ENCODE peak calls at places on chromosomes 3 and 15, in nine cellular contexts. One of them, this sample, is unnamed.

GRCh38 chr3:5523125-5523524 is 335.6 kb downstream of the EDEM1 start:
- DNase-seq in right cardiac atrium: no peak
- DNase-seq in fibroblast of the aortic adventitia: no peak
- DNase-seq in D341Med: no peak
- DNase-seq in stimulated activated CD4-positive, alpha-beta T cell treated with anti-CD3 and anti-CD28 coated beads, Interleukin-12 subunit alpha, Interleukin-12 subunit beta, amount 100 ng/mL, for 4 hours: no peak
- DNase-seq in amniotic stem cell: no peak
- DNase-seq in SW480: no peak
- DNase-seq in GM04504: no peak
- DNase-seq in GM04503: no peak
- DNase-seq in this sample: no peak

GRCh38 chr15:29438714-29439076 is 169.1 kb upstream of the NSMCE3 start:
- DNase-seq in D341Med: no peak
- DNase-seq in SW480: no peak
- DNase-seq in stimulated activated CD4-positive, alpha-beta T cell treated with anti-CD3 and anti-CD28 coated beads, Interleukin-12 subunit alpha, Interleukin-12 subunit beta, amount 100 ng/mL, for 4 hours: no peak
- DNase-seq in fibroblast of the aortic adventitia: no peak
- DNase-seq in amniotic stem cell: no peak
- DNase-seq in GM04504: no peak
- DNase-seq in GM04503: no peak
- DNase-seq in right cardiac atrium: no peak
- DNase-seq in this sample: no peak

GRCh38 chr3:33096103-33096868 is 660 bp downstream of the GLB1 start:
- DNase-seq in fibroblast of the aortic adventitia: peak
- DNase-seq in GM04504: no peak
- DNase-seq in SW480: peak
- DNase-seq in amniotic stem cell: peak
- DNase-seq in right cardiac atrium: peak
- DNase-seq in GM04503: no peak
- DNase-seq in D341Med: peak
- DNase-seq in stimulated activated CD4-positive, alpha-beta T cell treated with anti-CD3 and anti-CD28 coated beads, Interleukin-12 subunit alpha, Interleukin-12 subunit beta, amount 100 ng/mL, for 4 hours: peak
- DNase-seq in this sample: peak

GRCh38 chr3:62373714-62374333 is 474 bp upstream of the FEZF2 start:
- DNase-seq in amniotic stem cell: no peak
- DNase-seq in D341Med: no peak
- DNase-seq in GM04503: no peak
- DNase-seq in fibroblast of the aortic adventitia: no peak
- DNase-seq in right cardiac atrium: no peak
- DNase-seq in GM04504: no peak
- DNase-seq in stimulated activated CD4-positive, alpha-beta T cell treated with anti-CD3 and anti-CD28 coated beads, Interleukin-12 subunit alpha, Interleukin-12 subunit beta, amount 100 ng/mL, for 4 hours: no peak
- DNase-seq in SW480: no peak
- DNase-seq in this sample: no peak

GRCh38 chr3:61858054-61858453 is 296.7 kb downstream of the PTPRG start:
- DNase-seq in GM04503: no peak
- DNase-seq in right cardiac atrium: no peak
- DNase-seq in D341Med: no peak
- DNase-seq in fibroblast of the aortic adventitia: peak
- DNase-seq in stimulated activated CD4-positive, alpha-beta T cell treated with anti-CD3 and anti-CD28 coated beads, Interleukin-12 subunit alpha, Interleukin-12 subunit beta, amount 100 ng/mL, for 4 hours: no peak
- DNase-seq in amniotic stem cell: no peak
- DNase-seq in SW480: peak
- DNase-seq in GM04504: no peak
- DNase-seq in this sample: no peak

GRCh38 chr3:104939196-104939595 is 427.5 kb upstream of the ALCAM start:
- DNase-seq in right cardiac atrium: no peak
- DNase-seq in stimulated activated CD4-positive, alpha-beta T cell treated with anti-CD3 and anti-CD28 coated beads, Interleukin-12 subunit alpha, Interleukin-12 subunit beta, amount 100 ng/mL, for 4 hours: no peak
- DNase-seq in SW480: no peak
- DNase-seq in fibroblast of the aortic adventitia: peak
- DNase-seq in GM04503: no peak
- DNase-seq in GM04504: no peak
- DNase-seq in D341Med: no peak
- DNase-seq in amniotic stem cell: no peak
- DNase-seq in this sample: no peak

GRCh38 chr15:31254431-31255175 is 72.0 kb upstream of the KLF13 start:
- DNase-seq in D341Med: no peak
- DNase-seq in GM04504: peak
- DNase-seq in GM04503: peak
- DNase-seq in amniotic stem cell: no peak
- DNase-seq in stimulated activated CD4-positive, alpha-beta T cell treated with anti-CD3 and anti-CD28 coated beads, Interleukin-12 subunit alpha, Interleukin-12 subunit beta, amount 100 ng/mL, for 4 hours: no peak
- DNase-seq in fibroblast of the aortic adventitia: peak
- DNase-seq in SW480: no peak
- DNase-seq in right cardiac atrium: no peak
- DNase-seq in this sample: no peak

GRCh38 chr3:119588112-119588511 is 8.8 kb downstream of the ADPRH start:
- DNase-seq in SW480: peak
- DNase-seq in GM04504: no peak
- DNase-seq in D341Med: no peak
- DNase-seq in GM04503: no peak
- DNase-seq in fibroblast of the aortic adventitia: no peak
- DNase-seq in right cardiac atrium: peak
- DNase-seq in amniotic stem cell: no peak
- DNase-seq in stimulated activated CD4-positive, alpha-beta T cell treated with anti-CD3 and anti-CD28 coated beads, Interleukin-12 subunit alpha, Interleukin-12 subunit beta, amount 100 ng/mL, for 4 hours: peak
- DNase-seq in this sample: peak

GRCh38 chr3:14057701-14058100 is 67.0 kb downstream of the CHCHD4 start:
- DNase-seq in GM04504: no peak
- DNase-seq in SW480: peak
- DNase-seq in right cardiac atrium: no peak
- DNase-seq in amniotic stem cell: no peak
- DNase-seq in fibroblast of the aortic adventitia: no peak
- DNase-seq in D341Med: no peak
- DNase-seq in GM04503: no peak
- DNase-seq in stimulated activated CD4-positive, alpha-beta T cell treated with anti-CD3 and anti-CD28 coated beads, Interleukin-12 subunit alpha, Interleukin-12 subunit beta, amount 100 ng/mL, for 4 hours: no peak
- DNase-seq in this sample: no peak

GRCh38 chr3:20478407-20478806 is 292.4 kb upstream of the SGO1 start:
- DNase-seq in fibroblast of the aortic adventitia: no peak
- DNase-seq in GM04504: no peak
- DNase-seq in SW480: no peak
- DNase-seq in right cardiac atrium: no peak
- DNase-seq in stimulated activated CD4-positive, alpha-beta T cell treated with anti-CD3 and anti-CD28 coated beads, Interleukin-12 subunit alpha, Interleukin-12 subunit beta, amount 100 ng/mL, for 4 hours: no peak
- DNase-seq in GM04503: no peak
- DNase-seq in D341Med: no peak
- DNase-seq in amniotic stem cell: no peak
- DNase-seq in this sample: no peak

GRCh38 chr3:139252719-139253118 is 91.1 kb upstream of the MRPS22 start:
- DNase-seq in D341Med: no peak
- DNase-seq in GM04503: no peak
- DNase-seq in stimulated activated CD4-positive, alpha-beta T cell treated with anti-CD3 and anti-CD28 coated beads, Interleukin-12 subunit alpha, Interleukin-12 subunit beta, amount 100 ng/mL, for 4 hours: no peak
- DNase-seq in fibroblast of the aortic adventitia: no peak
- DNase-seq in amniotic stem cell: no peak
- DNase-seq in right cardiac atrium: no peak
- DNase-seq in GM04504: no peak
- DNase-seq in SW480: no peak
- DNase-seq in this sample: no peak

GRCh38 chr3:68996356-68996995 is 17.0 kb downstream of the EOGT start:
- DNase-seq in D341Med: no peak
- DNase-seq in SW480: no peak
- DNase-seq in stimulated activated CD4-positive, alpha-beta T cell treated with anti-CD3 and anti-CD28 coated beads, Interleukin-12 subunit alpha, Interleukin-12 subunit beta, amount 100 ng/mL, for 4 hours: no peak
- DNase-seq in amniotic stem cell: no peak
- DNase-seq in right cardiac atrium: no peak
- DNase-seq in GM04504: no peak
- DNase-seq in GM04503: no peak
- DNase-seq in fibroblast of the aortic adventitia: no peak
- DNase-seq in this sample: no peak

GRCh38 chr3:171088984-171089754 is 62.6 kb upstream of the SLC2A2 start:
- DNase-seq in GM04503: peak
- DNase-seq in fibroblast of the aortic adventitia: peak
- DNase-seq in D341Med: no peak
- DNase-seq in right cardiac atrium: no peak
- DNase-seq in amniotic stem cell: peak
- DNase-seq in SW480: peak
- DNase-seq in stimulated activated CD4-positive, alpha-beta T cell treated with anti-CD3 and anti-CD28 coated beads, Interleukin-12 subunit alpha, Interleukin-12 subunit beta, amount 100 ng/mL, for 4 hours: no peak
- DNase-seq in GM04504: peak
- DNase-seq in this sample: no peak

GRCh38 chr3:177973241-177973840 is 562.9 kb upstream of the KCNMB2 start:
- DNase-seq in fibroblast of the aortic adventitia: peak
- DNase-seq in right cardiac atrium: no peak
- DNase-seq in GM04504: no peak
- DNase-seq in GM04503: no peak
- DNase-seq in amniotic stem cell: peak
- DNase-seq in SW480: no peak
- DNase-seq in D341Med: no peak
- DNase-seq in stimulated activated CD4-positive, alpha-beta T cell treated with anti-CD3 and anti-CD28 coated beads, Interleukin-12 subunit alpha, Interleukin-12 subunit beta, amount 100 ng/mL, for 4 hours: no peak
- DNase-seq in this sample: no peak

GRCh38 chr3:43726511-43726910 is 35.8 kb downstream of the ABHD5 start:
- DNase-seq in right cardiac atrium: no peak
- DNase-seq in stimulated activated CD4-positive, alpha-beta T cell treated with anti-CD3 and anti-CD28 coated beads, Interleukin-12 subunit alpha, Interleukin-12 subunit beta, amount 100 ng/mL, for 4 hours: no peak
- DNase-seq in amniotic stem cell: no peak
- DNase-seq in GM04503: no peak
- DNase-seq in D341Med: no peak
- DNase-seq in GM04504: no peak
- DNase-seq in fibroblast of the aortic adventitia: peak
- DNase-seq in SW480: no peak
- DNase-seq in this sample: no peak

GRCh38 chr3:160010578-160010977 is 21.9 kb downstream of the IL12A start:
- DNase-seq in GM04503: no peak
- DNase-seq in right cardiac atrium: no peak
- DNase-seq in SW480: no peak
- DNase-seq in stimulated activated CD4-positive, alpha-beta T cell treated with anti-CD3 and anti-CD28 coated beads, Interleukin-12 subunit alpha, Interleukin-12 subunit beta, amount 100 ng/mL, for 4 hours: no peak
- DNase-seq in D341Med: no peak
- DNase-seq in amniotic stem cell: no peak
- DNase-seq in GM04504: no peak
- DNase-seq in fibroblast of the aortic adventitia: no peak
- DNase-seq in this sample: no peak

GRCh38 chr3:99637381-99638111 is 848 bp upstream of the COL8A1 start:
- DNase-seq in D341Med: no peak
- DNase-seq in amniotic stem cell: peak
- DNase-seq in right cardiac atrium: peak
- DNase-seq in SW480: no peak
- DNase-seq in fibroblast of the aortic adventitia: peak
- DNase-seq in GM04503: no peak
- DNase-seq in GM04504: no peak
- DNase-seq in stimulated activated CD4-positive, alpha-beta T cell treated with anti-CD3 and anti-CD28 coated beads, Interleukin-12 subunit alpha, Interleukin-12 subunit beta, amount 100 ng/mL, for 4 hours: no peak
- DNase-seq in this sample: no peak

GRCh38 chr3:126449621-126450051 is 26.1 kb downstream of the ZXDC start:
- DNase-seq in SW480: no peak
- DNase-seq in amniotic stem cell: no peak
- DNase-seq in GM04504: no peak
- DNase-seq in stimulated activated CD4-positive, alpha-beta T cell treated with anti-CD3 and anti-CD28 coated beads, Interleukin-12 subunit alpha, Interleukin-12 subunit beta, amount 100 ng/mL, for 4 hours: no peak
- DNase-seq in GM04503: no peak
- DNase-seq in right cardiac atrium: no peak
- DNase-seq in fibroblast of the aortic adventitia: no peak
- DNase-seq in D341Med: no peak
- DNase-seq in this sample: no peak

GRCh38 chr3:112034436-112034835 is at the start of gene TMPRSS7:
- DNase-seq in stimulated activated CD4-positive, alpha-beta T cell treated with anti-CD3 and anti-CD28 coated beads, Interleukin-12 subunit alpha, Interleukin-12 subunit beta, amount 100 ng/mL, for 4 hours: no peak
- DNase-seq in D341Med: no peak
- DNase-seq in right cardiac atrium: no peak
- DNase-seq in amniotic stem cell: no peak
- DNase-seq in SW480: no peak
- DNase-seq in GM04503: no peak
- DNase-seq in GM04504: no peak
- DNase-seq in fibroblast of the aortic adventitia: no peak
- DNase-seq in this sample: no peak

GRCh38 chr15:43260011-43260615 is 6.6 kb downstream of the TGM5 start:
- DNase-seq in GM04504: no peak
- DNase-seq in GM04503: no peak
- DNase-seq in stimulated activated CD4-positive, alpha-beta T cell treated with anti-CD3 and anti-CD28 coated beads, Interleukin-12 subunit alpha, Interleukin-12 subunit beta, amount 100 ng/mL, for 4 hours: no peak
- DNase-seq in right cardiac atrium: no peak
- DNase-seq in D341Med: no peak
- DNase-seq in SW480: no peak
- DNase-seq in fibroblast of the aortic adventitia: no peak
- DNase-seq in amniotic stem cell: no peak
- DNase-seq in this sample: no peak

GRCh38 chr3:56894912-56895431 is 93.2 kb upstream of the ARHGEF3 start:
- DNase-seq in stimulated activated CD4-positive, alpha-beta T cell treated with anti-CD3 and anti-CD28 coated beads, Interleukin-12 subunit alpha, Interleukin-12 subunit beta, amount 100 ng/mL, for 4 hours: no peak
- DNase-seq in D341Med: no peak
- DNase-seq in GM04504: no peak
- DNase-seq in right cardiac atrium: no peak
- DNase-seq in SW480: no peak
- DNase-seq in fibroblast of the aortic adventitia: peak
- DNase-seq in GM04503: no peak
- DNase-seq in amniotic stem cell: no peak
- DNase-seq in this sample: no peak

GRCh38 chr15:84142888-84143337 is 92.7 kb upstream of the GOLGA6L4 start:
- DNase-seq in SW480: peak
- DNase-seq in GM04504: peak
- DNase-seq in D341Med: peak
- DNase-seq in stimulated activated CD4-positive, alpha-beta T cell treated with anti-CD3 and anti-CD28 coated beads, Interleukin-12 subunit alpha, Interleukin-12 subunit beta, amount 100 ng/mL, for 4 hours: peak
- DNase-seq in amniotic stem cell: peak
- DNase-seq in fibroblast of the aortic adventitia: peak
- DNase-seq in GM04503: peak
- DNase-seq in right cardiac atrium: peak
- DNase-seq in this sample: peak

GRCh38 chr3:52523386-52524257 is 10.0 kb downstream of the NT5DC2 start:
- DNase-seq in amniotic stem cell: no peak
- DNase-seq in GM04503: no peak
- DNase-seq in right cardiac atrium: peak
- DNase-seq in D341Med: no peak
- DNase-seq in fibroblast of the aortic adventitia: no peak
- DNase-seq in SW480: no peak
- DNase-seq in stimulated activated CD4-positive, alpha-beta T cell treated with anti-CD3 and anti-CD28 coated beads, Interleukin-12 subunit alpha, Interleukin-12 subunit beta, amount 100 ng/mL, for 4 hours: no peak
- DNase-seq in GM04504: no peak
- DNase-seq in this sample: no peak

GRCh38 chr3:101806491-101806890 is 27.5 kb downstream of the NXPE3 start:
- DNase-seq in stimulated activated CD4-positive, alpha-beta T cell treated with anti-CD3 and anti-CD28 coated beads, Interleukin-12 subunit alpha, Interleukin-12 subunit beta, amount 100 ng/mL, for 4 hours: no peak
- DNase-seq in SW480: no peak
- DNase-seq in right cardiac atrium: no peak
- DNase-seq in GM04503: no peak
- DNase-seq in GM04504: no peak
- DNase-seq in amniotic stem cell: no peak
- DNase-seq in fibroblast of the aortic adventitia: no peak
- DNase-seq in D341Med: no peak
- DNase-seq in this sample: no peak

GRCh38 chr3:171569571-171570132 is 109.4 kb upstream of the TNIK start:
- DNase-seq in stimulated activated CD4-positive, alpha-beta T cell treated with anti-CD3 and anti-CD28 coated beads, Interleukin-12 subunit alpha, Interleukin-12 subunit beta, amount 100 ng/mL, for 4 hours: no peak
- DNase-seq in SW480: no peak
- DNase-seq in D341Med: no peak
- DNase-seq in right cardiac atrium: no peak
- DNase-seq in GM04504: no peak
- DNase-seq in amniotic stem cell: no peak
- DNase-seq in GM04503: no peak
- DNase-seq in fibroblast of the aortic adventitia: no peak
- DNase-seq in this sample: no peak

GRCh38 chr15:43483306-43484128 is 9.4 kb downstream of the TP53BP1 start:
- DNase-seq in GM04504: no peak
- DNase-seq in stimulated activated CD4-positive, alpha-beta T cell treated with anti-CD3 and anti-CD28 coated beads, Interleukin-12 subunit alpha, Interleukin-12 subunit beta, amount 100 ng/mL, for 4 hours: no peak
- DNase-seq in right cardiac atrium: no peak
- DNase-seq in fibroblast of the aortic adventitia: peak
- DNase-seq in D341Med: no peak
- DNase-seq in amniotic stem cell: no peak
- DNase-seq in GM04503: no peak
- DNase-seq in SW480: no peak
- DNase-seq in this sample: no peak